ENCODE peak calls at places on chromosomes 11 and 22, in ten cellular contexts. One of them, this sample, is unnamed.
A peak's percentile ranks its signal among the peaks of the same experiment; 100 is the strongest.

GRCh38 chr11:35927730-35928129 is 16.1 kb upstream of the LDLRAD3 start:
- DNase-seq in naive thymus-derived CD8-positive, alpha-beta T cell: no peak
- DNase-seq in bronchial epithelial cell: peak; percentile 97
- DNase-seq in ureter: peak; percentile 85
- DNase-seq in stimulated activated CD4-positive, alpha-beta T cell treated with anti-CD3 and anti-CD28 coated beads, Interleukin-4, amount 100 ng/mL, for 48 hours: no peak
- DNase-seq in choroid plexus epithelial cell: peak; percentile 91
- DNase-seq in hepatic stellate cell: no peak
- DNase-seq in ACHN: no peak
- DNase-seq in activated T-helper 9 cell treated with anti-CD3 and anti-CD28 coated beads, Interleukin-2, amount 50 U/mL, for 16 hours: no peak
- DNase-seq in transverse colon: peak; percentile 42
- DNase-seq in this sample: no peak

GRCh38 chr11:9838961-9839360 is 175.1 kb downstream of the SWAP70 start:
- DNase-seq in naive thymus-derived CD8-positive, alpha-beta T cell: no peak
- DNase-seq in bronchial epithelial cell: peak; percentile 61
- DNase-seq in ureter: no peak
- DNase-seq in stimulated activated CD4-positive, alpha-beta T cell treated with anti-CD3 and anti-CD28 coated beads, Interleukin-4, amount 100 ng/mL, for 48 hours: no peak
- DNase-seq in choroid plexus epithelial cell: no peak
- DNase-seq in hepatic stellate cell: no peak
- DNase-seq in ACHN: no peak
- DNase-seq in activated T-helper 9 cell treated with anti-CD3 and anti-CD28 coated beads, Interleukin-2, amount 50 U/mL, for 16 hours: no peak
- DNase-seq in transverse colon: no peak
- DNase-seq in this sample: peak; percentile 79

GRCh38 chr11:59172345-59173079 is 580 bp downstream of the DTX4 start:
- DNase-seq in naive thymus-derived CD8-positive, alpha-beta T cell: peak; percentile 39
- DNase-seq in bronchial epithelial cell: no peak
- DNase-seq in ureter: peak; percentile 72
- DNase-seq in stimulated activated CD4-positive, alpha-beta T cell treated with anti-CD3 and anti-CD28 coated beads, Interleukin-4, amount 100 ng/mL, for 48 hours: no peak
- DNase-seq in choroid plexus epithelial cell: no peak
- DNase-seq in hepatic stellate cell: no peak
- DNase-seq in ACHN: no peak
- DNase-seq in activated T-helper 9 cell treated with anti-CD3 and anti-CD28 coated beads, Interleukin-2, amount 50 U/mL, for 16 hours: peak; percentile 13
- DNase-seq in transverse colon: peak; percentile 52
- DNase-seq in this sample: peak; percentile 82

GRCh38 chr11:26553182-26553581 is 18.9 kb downstream of the MUC15 start:
- DNase-seq in naive thymus-derived CD8-positive, alpha-beta T cell: no peak
- DNase-seq in bronchial epithelial cell: no peak
- DNase-seq in ureter: no peak
- DNase-seq in stimulated activated CD4-positive, alpha-beta T cell treated with anti-CD3 and anti-CD28 coated beads, Interleukin-4, amount 100 ng/mL, for 48 hours: no peak
- DNase-seq in choroid plexus epithelial cell: no peak
- DNase-seq in hepatic stellate cell: no peak
- DNase-seq in ACHN: no peak
- DNase-seq in activated T-helper 9 cell treated with anti-CD3 and anti-CD28 coated beads, Interleukin-2, amount 50 U/mL, for 16 hours: no peak
- DNase-seq in transverse colon: no peak
- DNase-seq in this sample: no peak

GRCh38 chr11:69431893-69432738 is 49.3 kb upstream of the LINC01488 start:
- DNase-seq in naive thymus-derived CD8-positive, alpha-beta T cell: no peak
- DNase-seq in bronchial epithelial cell: no peak
- DNase-seq in ureter: no peak
- DNase-seq in stimulated activated CD4-positive, alpha-beta T cell treated with anti-CD3 and anti-CD28 coated beads, Interleukin-4, amount 100 ng/mL, for 48 hours: no peak
- DNase-seq in choroid plexus epithelial cell: no peak
- DNase-seq in hepatic stellate cell: no peak
- DNase-seq in ACHN: no peak
- DNase-seq in activated T-helper 9 cell treated with anti-CD3 and anti-CD28 coated beads, Interleukin-2, amount 50 U/mL, for 16 hours: no peak
- DNase-seq in transverse colon: no peak
- DNase-seq in this sample: no peak

GRCh38 chr22:29128891-29129643 is 56.2 kb downstream of the KREMEN1 start:
- DNase-seq in naive thymus-derived CD8-positive, alpha-beta T cell: no peak
- DNase-seq in bronchial epithelial cell: no peak
- DNase-seq in ureter: no peak
- DNase-seq in stimulated activated CD4-positive, alpha-beta T cell treated with anti-CD3 and anti-CD28 coated beads, Interleukin-4, amount 100 ng/mL, for 48 hours: no peak
- DNase-seq in choroid plexus epithelial cell: peak; percentile 39
- DNase-seq in hepatic stellate cell: no peak
- DNase-seq in ACHN: no peak
- DNase-seq in activated T-helper 9 cell treated with anti-CD3 and anti-CD28 coated beads, Interleukin-2, amount 50 U/mL, for 16 hours: no peak
- DNase-seq in transverse colon: no peak
- DNase-seq in this sample: no peak

GRCh38 chr11:79438631-79439429 is 2.0 kb downstream of the TENM4 start:
- DNase-seq in naive thymus-derived CD8-positive, alpha-beta T cell: no peak
- DNase-seq in bronchial epithelial cell: no peak
- DNase-seq in ureter: no peak
- DNase-seq in stimulated activated CD4-positive, alpha-beta T cell treated with anti-CD3 and anti-CD28 coated beads, Interleukin-4, amount 100 ng/mL, for 48 hours: no peak
- DNase-seq in choroid plexus epithelial cell: peak; percentile 39
- DNase-seq in hepatic stellate cell: peak; percentile 24
- DNase-seq in ACHN: peak; percentile 47
- DNase-seq in activated T-helper 9 cell treated with anti-CD3 and anti-CD28 coated beads, Interleukin-2, amount 50 U/mL, for 16 hours: no peak
- DNase-seq in transverse colon: peak; percentile 18
- DNase-seq in this sample: no peak

GRCh38 chr11:71153005-71153395 is 99.4 kb downstream of the SHANK2 start:
- DNase-seq in naive thymus-derived CD8-positive, alpha-beta T cell: no peak
- DNase-seq in bronchial epithelial cell: peak; percentile 79
- DNase-seq in ureter: no peak
- DNase-seq in stimulated activated CD4-positive, alpha-beta T cell treated with anti-CD3 and anti-CD28 coated beads, Interleukin-4, amount 100 ng/mL, for 48 hours: no peak
- DNase-seq in choroid plexus epithelial cell: peak; percentile 4
- DNase-seq in hepatic stellate cell: peak; percentile 72
- DNase-seq in ACHN: peak; percentile 49
- DNase-seq in activated T-helper 9 cell treated with anti-CD3 and anti-CD28 coated beads, Interleukin-2, amount 50 U/mL, for 16 hours: no peak
- DNase-seq in transverse colon: peak; percentile 13
- DNase-seq in this sample: no peak

GRCh38 chr11:128848815-128849455 is 18.2 kb downstream of the KCNJ1 start:
- DNase-seq in naive thymus-derived CD8-positive, alpha-beta T cell: peak; percentile 48
- DNase-seq in bronchial epithelial cell: no peak
- DNase-seq in ureter: no peak
- DNase-seq in stimulated activated CD4-positive, alpha-beta T cell treated with anti-CD3 and anti-CD28 coated beads, Interleukin-4, amount 100 ng/mL, for 48 hours: peak; percentile 60
- DNase-seq in choroid plexus epithelial cell: peak; percentile 59
- DNase-seq in hepatic stellate cell: peak; percentile 29
- DNase-seq in ACHN: peak; percentile 30
- DNase-seq in activated T-helper 9 cell treated with anti-CD3 and anti-CD28 coated beads, Interleukin-2, amount 50 U/mL, for 16 hours: peak; percentile 52
- DNase-seq in transverse colon: peak; percentile 55
- DNase-seq in this sample: peak; percentile 71

GRCh38 chr11:1563697-1564534 is 8.2 kb downstream of the DUSP8 start:
- DNase-seq in naive thymus-derived CD8-positive, alpha-beta T cell: no peak
- DNase-seq in bronchial epithelial cell: no peak
- DNase-seq in ureter: no peak
- DNase-seq in stimulated activated CD4-positive, alpha-beta T cell treated with anti-CD3 and anti-CD28 coated beads, Interleukin-4, amount 100 ng/mL, for 48 hours: no peak
- DNase-seq in choroid plexus epithelial cell: no peak
- DNase-seq in hepatic stellate cell: no peak
- DNase-seq in ACHN: no peak
- DNase-seq in activated T-helper 9 cell treated with anti-CD3 and anti-CD28 coated beads, Interleukin-2, amount 50 U/mL, for 16 hours: no peak
- DNase-seq in transverse colon: no peak
- DNase-seq in this sample: no peak

GRCh38 chr11:94332814-94333213 is 28.4 kb downstream of the IZUMO1R start:
- DNase-seq in naive thymus-derived CD8-positive, alpha-beta T cell: no peak
- DNase-seq in bronchial epithelial cell: no peak
- DNase-seq in ureter: no peak
- DNase-seq in stimulated activated CD4-positive, alpha-beta T cell treated with anti-CD3 and anti-CD28 coated beads, Interleukin-4, amount 100 ng/mL, for 48 hours: no peak
- DNase-seq in choroid plexus epithelial cell: no peak
- DNase-seq in hepatic stellate cell: no peak
- DNase-seq in ACHN: no peak
- DNase-seq in activated T-helper 9 cell treated with anti-CD3 and anti-CD28 coated beads, Interleukin-2, amount 50 U/mL, for 16 hours: no peak
- DNase-seq in transverse colon: no peak
- DNase-seq in this sample: no peak

GRCh38 chr22:23522642-23523251 is 57.3 kb downstream of the IGLL1 start:
- DNase-seq in naive thymus-derived CD8-positive, alpha-beta T cell: no peak
- DNase-seq in bronchial epithelial cell: no peak
- DNase-seq in ureter: no peak
- DNase-seq in stimulated activated CD4-positive, alpha-beta T cell treated with anti-CD3 and anti-CD28 coated beads, Interleukin-4, amount 100 ng/mL, for 48 hours: no peak
- DNase-seq in choroid plexus epithelial cell: peak; percentile 28
- DNase-seq in hepatic stellate cell: peak; percentile 63
- DNase-seq in ACHN: no peak
- DNase-seq in activated T-helper 9 cell treated with anti-CD3 and anti-CD28 coated beads, Interleukin-2, amount 50 U/mL, for 16 hours: no peak
- DNase-seq in transverse colon: no peak
- DNase-seq in this sample: no peak

GRCh38 chr11:28049338-28050216 is 58.4 kb downstream of the KIF18A start:
- DNase-seq in naive thymus-derived CD8-positive, alpha-beta T cell: no peak
- DNase-seq in bronchial epithelial cell: peak; percentile 38
- DNase-seq in ureter: no peak
- DNase-seq in stimulated activated CD4-positive, alpha-beta T cell treated with anti-CD3 and anti-CD28 coated beads, Interleukin-4, amount 100 ng/mL, for 48 hours: no peak
- DNase-seq in choroid plexus epithelial cell: peak; percentile 22
- DNase-seq in hepatic stellate cell: no peak
- DNase-seq in ACHN: no peak
- DNase-seq in activated T-helper 9 cell treated with anti-CD3 and anti-CD28 coated beads, Interleukin-2, amount 50 U/mL, for 16 hours: no peak
- DNase-seq in transverse colon: no peak
- DNase-seq in this sample: no peak

GRCh38 chr11:104060820-104061219 is 24.4 kb downstream of the DDI1 start:
- DNase-seq in naive thymus-derived CD8-positive, alpha-beta T cell: no peak
- DNase-seq in bronchial epithelial cell: no peak
- DNase-seq in ureter: no peak
- DNase-seq in stimulated activated CD4-positive, alpha-beta T cell treated with anti-CD3 and anti-CD28 coated beads, Interleukin-4, amount 100 ng/mL, for 48 hours: no peak
- DNase-seq in choroid plexus epithelial cell: no peak
- DNase-seq in hepatic stellate cell: no peak
- DNase-seq in ACHN: no peak
- DNase-seq in activated T-helper 9 cell treated with anti-CD3 and anti-CD28 coated beads, Interleukin-2, amount 50 U/mL, for 16 hours: no peak
- DNase-seq in transverse colon: no peak
- DNase-seq in this sample: peak; percentile 36

GRCh38 chr11:74460481-74461154 is 6.7 kb downstream of the KCNE3 start:
- DNase-seq in naive thymus-derived CD8-positive, alpha-beta T cell: no peak
- DNase-seq in bronchial epithelial cell: peak; percentile 28
- DNase-seq in ureter: no peak
- DNase-seq in stimulated activated CD4-positive, alpha-beta T cell treated with anti-CD3 and anti-CD28 coated beads, Interleukin-4, amount 100 ng/mL, for 48 hours: no peak
- DNase-seq in choroid plexus epithelial cell: peak; percentile 72
- DNase-seq in hepatic stellate cell: no peak
- DNase-seq in ACHN: no peak
- DNase-seq in activated T-helper 9 cell treated with anti-CD3 and anti-CD28 coated beads, Interleukin-2, amount 50 U/mL, for 16 hours: no peak
- DNase-seq in transverse colon: no peak
- DNase-seq in this sample: no peak

GRCh38 chr11:117159892-117160291 is 15.8 kb downstream of the PAFAH1B2 start:
- DNase-seq in naive thymus-derived CD8-positive, alpha-beta T cell: no peak
- DNase-seq in bronchial epithelial cell: no peak
- DNase-seq in ureter: no peak
- DNase-seq in stimulated activated CD4-positive, alpha-beta T cell treated with anti-CD3 and anti-CD28 coated beads, Interleukin-4, amount 100 ng/mL, for 48 hours: no peak
- DNase-seq in choroid plexus epithelial cell: no peak
- DNase-seq in hepatic stellate cell: no peak
- DNase-seq in ACHN: no peak
- DNase-seq in activated T-helper 9 cell treated with anti-CD3 and anti-CD28 coated beads, Interleukin-2, amount 50 U/mL, for 16 hours: no peak
- DNase-seq in transverse colon: no peak
- DNase-seq in this sample: no peak